ENCODE peak calls at places on chromosomes 13 and 19, in eight cellular contexts. V is cardiac muscle cell, L is K562, E is AG04449, B is skeletal muscle cell, Z is HFF-Myc, D is A673, T is HCT116. R is an unnamed sample.

GRCh38 chr13:51235756-51236564 is 13.8 kb downstream of the FAM124A start:
- DNase-seq in V (peak), L (no peak), E (no peak), B (no peak), Z (no peak), D (no peak), T (no peak), R (no peak)

GRCh38 chr19:7598180-7598579 is 2.5 kb downstream of the CAMSAP3 start:
- DNase-seq in V (no peak), L (no peak), E (no peak), B (no peak), Z (no peak), D (no peak), T (no peak), R (no peak)

GRCh38 chr19:27794444-27795042 is 1418.4 kb downstream of the UQCRFS1 start:
- DNase-seq in V (peak), L (peak), E (no peak), B (peak), Z (no peak), D (peak), T (no peak), R (no peak)

GRCh38 chr13:32471187-32471922 is 43.4 kb upstream of the N4BP2L1 start:
- DNase-seq in V (peak), L (no peak), E (no peak), B (peak), Z (no peak), D (no peak), T (no peak), R (no peak)

GRCh38 chr19:17092696-17093095 is 17.1 kb downstream of the MYO9B start:
- DNase-seq in V (no peak), L (no peak), E (no peak), B (no peak), Z (no peak), D (no peak), T (no peak), R (no peak)

GRCh38 chr13:67204731-67205130 is 25.4 kb downstream of the PCDH9 start:
- DNase-seq in V (peak), L (no peak), E (no peak), B (no peak), Z (no peak), D (no peak), T (no peak), R (no peak)

GRCh38 chr19:35378356-35378755 is 7.5 kb downstream of the GPR42 start:
- DNase-seq in V (no peak), L (no peak), E (no peak), B (no peak), Z (no peak), D (no peak), T (no peak), R (no peak)

GRCh38 chr13:50650936-50651638 is 192.4 kb downstream of the DLEU7 start:
- DNase-seq in V (no peak), L (no peak), E (no peak), B (no peak), Z (no peak), D (no peak), T (no peak), R (no peak)

GRCh38 chr13:113073942-113074341 is 31.6 kb upstream of the F7 start:
- DNase-seq in V (no peak), L (no peak), E (no peak), B (no peak), Z (no peak), D (no peak), T (no peak), R (no peak)

GRCh38 chr13:62407871-62408270 is 992.2 kb upstream of the PCDH20 start:
- DNase-seq in V (no peak), L (no peak), E (no peak), B (no peak), Z (no peak), D (no peak), T (no peak), R (no peak)

GRCh38 chr13:113192902-113193301 is 15.6 kb downstream of the PCID2 start:
- DNase-seq in V (peak), L (no peak), E (no peak), B (peak), Z (no peak), D (no peak), T (no peak), R (no peak)

GRCh38 chr19:41945135-41945766 is 13.9 kb downstream of the RABAC1 start:
- DNase-seq in V (no peak), L (no peak), E (no peak), B (no peak), Z (no peak), D (no peak), T (no peak), R (no peak)

GRCh38 chr19:15926484-15926883 is 7.8 kb downstream of the CYP4F11 start:
- DNase-seq in V (no peak), L (no peak), E (no peak), B (no peak), Z (no peak), D (no peak), T (no peak), R (no peak)

GRCh38 chr13:76735641-76736040 is 150.6 kb downstream of the KCTD12 start:
- DNase-seq in V (no peak), L (no peak), E (no peak), B (no peak), Z (no peak), D (no peak), T (no peak), R (no peak)

GRCh38 chr13:33639640-33640080 is 178.3 kb upstream of the RFC3 start:
- DNase-seq in V (no peak), L (no peak), E (no peak), B (no peak), Z (no peak), D (no peak), T (no peak), R (no peak)

GRCh38 chr13:25380741-25381324 is 9.1 kb downstream of the ATP8A2 start:
- DNase-seq in V (no peak), L (no peak), E (no peak), B (no peak), Z (no peak), D (no peak), T (no peak), R (no peak)

GRCh38 chr19:35350591-35350990 is 2.9 kb downstream of the FFAR1 start:
- DNase-seq in V (no peak), L (no peak), E (no peak), B (no peak), Z (no peak), D (no peak), T (no peak), R (no peak)

GRCh38 chr13:74487091-74487722 is 353.0 kb upstream of the KLF12 start:
- DNase-seq in V (peak), L (no peak), E (no peak), B (no peak), Z (no peak), D (peak), T (no peak), R (no peak)

GRCh38 chr13:18949489-18949761 is 232.2 kb downstream of the TUBA3C start:
- DNase-seq in V (no peak), L (no peak), E (no peak), B (no peak), Z (no peak), D (no peak), T (no peak), R (no peak)

GRCh38 chr19:41175825-41176734 is 16.9 kb upstream of the CYP2S1 start:
- DNase-seq in V (peak), L (no peak), E (peak), B (peak), Z (peak), D (peak), T (peak), R (peak)

GRCh38 chr13:106151056-106151699 is 384.3 kb downstream of the EFNB2 start:
- DNase-seq in V (peak), L (no peak), E (peak), B (peak), Z (peak), D (no peak), T (peak), R (peak)

GRCh38 chr19:6540918-6541689 is 10.3 kb downstream of the TNFSF9 start:
- DNase-seq in V (no peak), L (no peak), E (no peak), B (no peak), Z (no peak), D (no peak), T (no peak), R (no peak)

GRCh38 chr19:46728208-46728607 is 11.3 kb upstream of the PRKD2 start:
- DNase-seq in V (no peak), L (no peak), E (no peak), B (no peak), Z (no peak), D (no peak), T (no peak), R (no peak)

DNA sequence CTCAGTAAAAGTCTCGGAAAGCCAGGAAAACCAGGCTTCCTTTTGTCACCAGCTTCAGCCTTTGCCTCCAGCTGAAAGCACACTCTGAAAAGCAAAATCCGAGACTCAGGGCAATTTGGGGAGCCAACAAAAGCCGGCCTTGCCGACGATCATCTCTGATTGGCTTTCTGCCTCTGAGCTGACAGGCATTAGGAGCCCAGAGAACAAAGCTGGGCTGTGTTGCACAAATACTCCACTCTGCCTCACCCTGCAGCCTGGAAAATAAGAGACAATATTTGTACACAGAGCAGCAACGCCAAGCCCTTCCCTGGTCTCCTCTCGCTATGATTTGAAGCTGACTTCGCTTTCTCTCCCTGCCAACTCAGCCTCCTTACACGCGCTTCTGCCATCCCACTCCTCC is 46.9 kb downstream of the CACNA1A start:
- DNase-seq in V (no peak), L (no peak), E (no peak), B (no peak), Z (no peak), D (no peak), T (no peak), R (no peak)
- H3K4me3 ChIP-seq in V (no peak), L (no peak), E (no peak), B (no peak), Z (no peak), D (no peak), T (no peak), R (no peak)

DNA sequence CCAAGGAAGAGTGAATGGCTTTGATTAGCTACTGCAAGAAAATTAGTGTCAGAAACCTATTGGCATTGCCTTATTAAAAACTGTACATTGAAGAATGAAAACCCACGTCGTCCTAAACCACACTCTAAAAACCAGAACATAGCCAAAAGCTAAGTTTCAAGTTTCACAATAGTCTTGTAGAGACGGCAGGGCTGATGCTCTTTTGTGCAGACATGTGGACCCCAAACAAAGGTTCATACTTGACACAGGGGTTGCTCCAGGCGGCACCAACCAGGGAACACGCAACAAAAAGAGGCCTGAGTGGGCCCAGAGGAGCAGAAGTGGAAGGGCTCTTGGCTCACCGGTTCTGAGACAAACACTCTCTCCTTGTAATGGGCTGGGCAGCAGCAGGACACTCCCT is 28.6 kb upstream of the MIR17HG start:
- DNase-seq in V (no peak), L (no peak), E (no peak), B (no peak), Z (no peak), D (no peak), T (no peak), R (no peak)
- H3K4me3 ChIP-seq in V (no peak), L (no peak), E (no peak), B (no peak), Z (no peak), D (no peak), T (no peak), R (no peak)

GRCh38 chr19:44758596-44758995 is 10.1 kb downstream of the BCL3 start:
- DNase-seq in V (peak), L (peak), E (no peak), B (no peak), Z (no peak), D (no peak), T (no peak), R (no peak)
- H3K4me3 ChIP-seq in V (peak), L (no peak), E (peak), B (peak), Z (peak), D (peak), T (no peak), R (peak)

DNA sequence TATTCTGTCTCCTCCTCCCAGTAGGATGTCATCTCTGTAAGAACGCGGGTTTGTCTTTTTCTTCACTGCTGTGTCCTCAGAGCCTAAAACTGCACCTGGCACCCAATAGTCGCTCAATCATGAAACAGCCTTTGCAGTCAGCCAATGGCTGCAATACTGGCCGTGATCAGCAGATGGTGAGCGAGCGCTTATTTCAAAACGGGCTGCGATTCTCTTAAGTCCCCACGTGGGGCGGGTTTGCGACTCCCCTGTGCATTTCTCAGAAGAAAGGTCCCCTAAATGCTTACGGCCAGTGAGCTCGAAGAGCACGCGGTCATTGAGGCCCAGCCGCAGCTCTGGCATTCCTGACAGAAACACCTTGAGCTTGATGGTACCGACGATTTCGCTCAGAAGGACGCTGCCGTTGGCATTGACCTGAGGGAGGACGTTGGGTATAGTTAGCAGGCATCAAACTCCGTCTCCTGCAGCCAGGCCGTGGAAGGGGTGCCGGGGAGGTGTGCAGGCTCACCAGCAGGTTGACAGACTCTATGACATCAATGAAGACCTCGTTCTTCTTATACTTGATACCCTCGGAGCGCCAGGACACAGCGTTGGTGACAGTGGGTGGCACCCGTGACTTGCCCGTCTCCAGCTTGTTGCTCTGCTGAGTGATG is 6.0 kb downstream of the AP1M2 start:
- DNase-seq in V (peak), L (peak), E (peak), B (peak), Z (peak), D (peak), T (peak), R (peak)
- H3K4me3 ChIP-seq in V (no peak), L (no peak), E (peak), B (no peak), Z (no peak), D (no peak), T (no peak), R (no peak)

DNA sequence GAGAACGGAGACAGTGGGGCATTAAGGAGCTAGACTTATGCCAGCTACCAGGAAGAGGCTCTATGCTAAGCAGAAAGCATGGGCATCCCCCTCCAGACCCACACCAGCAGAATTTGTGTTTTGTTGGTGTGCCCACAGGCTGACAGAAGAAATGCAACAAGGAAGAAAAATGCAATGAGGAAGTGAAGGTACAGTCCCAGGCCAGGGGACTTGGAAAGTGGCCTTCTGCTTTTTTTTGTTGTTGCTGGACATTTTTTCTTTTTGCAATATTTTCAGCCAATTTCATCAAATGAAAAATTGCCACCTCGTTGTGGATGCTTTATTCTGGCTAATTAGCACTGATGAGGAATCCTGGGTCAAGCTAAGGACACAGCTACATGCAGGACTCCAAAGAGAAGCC is 167.7 kb downstream of the TSHZ3 start:
- DNase-seq in V (no peak), L (no peak), E (no peak), B (no peak), Z (no peak), D (no peak), T (no peak), R (no peak)
- H3K4me3 ChIP-seq in V (no peak), L (no peak), E (no peak), B (no peak), Z (no peak), D (no peak), T (no peak), R (no peak)

GRCh38 chr19:33905473-33905936 is 108.8 kb downstream of the KCTD15 start:
- DNase-seq in V (peak), L (no peak), E (no peak), B (no peak), Z (no peak), D (no peak), T (no peak), R (no peak)

GRCh38 chr19:33906578-33907335 is 110.1 kb downstream of the KCTD15 start:
- DNase-seq in V (peak), L (no peak), E (no peak), B (no peak), Z (no peak), D (peak), T (no peak), R (peak)

GRCh38 chr19:33903489-33903850 is 106.8 kb downstream of the KCTD15 start:
- DNase-seq in V (no peak), L (no peak), E (no peak), B (no peak), Z (no peak), D (no peak), T (no peak), R (no peak)

GRCh38 chr19:33904681-33905080 is 108.0 kb downstream of the KCTD15 start:
- DNase-seq in V (peak), L (no peak), E (no peak), B (peak), Z (no peak), D (no peak), T (no peak), R (no peak)

DNA sequence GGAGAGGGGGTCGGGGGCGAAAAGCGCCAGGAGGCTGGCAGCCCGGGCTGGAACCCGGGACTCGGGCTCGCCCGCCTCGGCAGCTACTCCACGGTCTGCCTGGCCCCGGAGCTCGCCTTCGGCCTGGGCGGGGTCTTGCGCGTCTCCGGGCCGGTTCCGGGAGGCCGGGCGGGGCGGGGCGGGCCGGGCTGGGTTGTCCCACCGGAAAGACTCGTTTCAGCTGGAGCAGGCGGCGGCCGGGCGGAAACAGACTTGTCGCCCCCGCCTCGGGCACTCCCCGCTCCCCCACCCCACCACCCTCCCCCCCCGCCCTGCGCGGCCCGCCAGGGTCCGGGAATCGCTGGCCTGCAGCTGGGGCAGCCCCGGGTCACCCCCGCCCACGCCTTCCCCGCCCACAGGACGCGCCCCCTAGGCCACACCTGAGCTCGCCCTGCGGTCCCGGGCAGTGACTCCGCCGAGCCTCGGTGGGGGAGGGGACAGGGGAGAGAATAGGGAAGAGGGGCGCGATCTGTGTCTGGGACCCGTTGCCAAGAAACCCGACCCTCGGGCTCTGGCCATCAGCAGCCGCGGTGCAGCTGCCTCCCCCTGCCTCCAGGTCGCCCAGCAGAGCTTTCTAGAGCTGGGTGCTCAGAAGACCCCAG is 109.4 kb downstream of the KCTD15 start:
- DNase-seq in V (peak), L (peak), E (no peak), B (no peak), Z (no peak), D (no peak), T (no peak), R (no peak)
- H3K4me3 ChIP-seq in V (peak), L (no peak), E (peak), B (peak), Z (peak), D (peak), T (peak), R (peak)

GRCh38 chr13:98823442-98823841 is 71.0 kb upstream of the SLC15A1 start:
- DNase-seq in V (no peak), L (no peak), E (no peak), B (no peak), Z (no peak), D (no peak), T (no peak), R (no peak)

GRCh38 chr13:98821372-98822237 is 69.1 kb upstream of the SLC15A1 start:
- DNase-seq in V (peak), L (no peak), E (no peak), B (peak), Z (no peak), D (peak), T (no peak), R (peak)

GRCh38 chr13:98824376-98825160 is 72.1 kb upstream of the SLC15A1 start:
- DNase-seq in V (no peak), L (no peak), E (no peak), B (no peak), Z (no peak), D (no peak), T (no peak), R (no peak)

GRCh38 chr13:98820744-98821371 is 68.4 kb upstream of the SLC15A1 start:
- DNase-seq in V (peak), L (no peak), E (no peak), B (no peak), Z (no peak), D (no peak), T (no peak), R (no peak)

DNA sequence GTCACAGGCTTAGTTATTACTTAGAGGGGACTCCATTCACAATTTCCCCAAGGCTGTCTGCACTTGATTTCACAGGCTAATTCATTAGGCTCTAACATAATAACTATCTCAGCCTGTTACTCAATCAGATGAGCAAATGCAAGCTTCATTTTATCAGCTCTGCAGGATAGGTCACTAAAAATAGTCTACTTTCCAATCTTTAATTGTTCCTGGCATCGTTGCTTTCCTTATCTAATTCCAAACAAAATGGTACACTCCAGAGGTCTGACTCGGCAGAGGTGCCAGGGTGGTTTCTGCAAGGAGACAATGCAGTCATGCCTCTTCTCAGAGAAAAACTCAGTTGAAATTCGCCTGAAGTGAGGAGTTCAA is 69.8 kb upstream of the SLC15A1 start:
- DNase-seq in V (peak), L (no peak), E (no peak), B (no peak), Z (no peak), D (no peak), T (no peak), R (no peak)
- H3K4me3 ChIP-seq in V (no peak), L (no peak), E (no peak), B (no peak), Z (no peak), D (no peak), T (no peak), R (no peak)

DNA sequence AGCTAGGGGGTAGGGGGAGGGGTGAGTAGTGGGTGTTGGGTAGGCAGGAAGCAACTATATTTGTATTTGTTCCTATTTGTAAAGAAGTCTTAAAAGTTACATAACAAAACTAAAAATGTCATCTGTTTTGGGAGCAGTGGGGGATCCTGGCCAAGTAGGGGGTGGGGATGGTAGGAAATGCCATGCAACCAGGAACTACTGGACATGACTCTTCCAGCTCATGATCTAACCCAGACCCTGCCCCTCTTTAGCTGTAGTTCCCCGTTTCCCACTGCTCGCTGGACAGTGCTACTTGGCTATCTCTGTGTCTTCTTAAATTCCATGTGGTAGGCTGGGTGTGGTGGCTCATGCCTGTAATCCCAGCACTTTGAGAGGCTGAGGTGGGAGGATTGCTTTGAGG is 3.2 kb downstream of the GTF3A start:
- DNase-seq in V (no peak), L (no peak), E (no peak), B (no peak), Z (no peak), D (no peak), T (no peak), R (no peak)
- H3K4me3 ChIP-seq in V (no peak), L (peak), E (no peak), B (no peak), Z (peak), D (no peak), T (peak), R (no peak)

GRCh38 chr19:43699506-43700367 is 16.1 kb upstream of the IRGC start:
- DNase-seq in V (peak), L (no peak), E (no peak), B (no peak), Z (peak), D (peak), T (no peak), R (no peak)
- H3K4me3 ChIP-seq in V (no peak), L (no peak), E (peak), B (peak), Z (peak), D (peak), T (no peak), R (peak)

R was measured in astrocyte of the cerebellum.